ENCODE peak calls at places on chromosomes 2 and 18, in seven cellular contexts. Z, N, D, O, X, V and F are unnamed samples.

GRCh38 chr2:147224070-147224469 is 620.8 kb upstream of the ACVR2A start:
- DNase-seq in Z (no peak), N (no peak), D (no peak), O (peak), X (no peak), V (peak), F (no peak)

GRCh38 chr2:98893871-98894270 is 42.2 kb downstream of the CRACDL start:
- DNase-seq in Z (no peak), N (no peak), D (no peak), O (no peak), X (no peak), V (no peak), F (no peak)

GRCh38 chr2:205885492-205886099 is 200.4 kb downstream of the INO80D start:
- DNase-seq in Z (no peak), N (peak), D (peak), O (peak), X (peak), V (peak), F (peak)

GRCh38 chr2:228728961-228729360 is 542.1 kb downstream of the PID1 start:
- DNase-seq in Z (peak), N (no peak), D (peak), O (peak), X (peak), V (peak), F (no peak)

GRCh38 chr2:195498176-195498575 is 158.8 kb upstream of the SLC39A10 start:
- DNase-seq in Z (no peak), N (no peak), D (no peak), O (peak), X (no peak), V (peak), F (no peak)

GRCh38 chr18:9876867-9877654 is 8.7 kb upstream of the TXNDC2 start:
- DNase-seq in Z (peak), N (no peak), D (peak), O (peak), X (peak), V (peak), F (peak)

GRCh38 chr2:53188846-53189245 is 578.8 kb upstream of the CHAC2 start:
- DNase-seq in Z (no peak), N (no peak), D (no peak), O (no peak), X (no peak), V (no peak), F (no peak)

GRCh38 chr2:177335917-177336450 is 56.6 kb upstream of the AGPS start:
- DNase-seq in Z (no peak), N (no peak), D (no peak), O (no peak), X (no peak), V (peak), F (no peak)

GRCh38 chr2:1272835-1273234 is 140.4 kb upstream of the TPO start:
- DNase-seq in Z (no peak), N (no peak), D (no peak), O (no peak), X (no peak), V (no peak), F (no peak)

GRCh38 chr2:95278051-95278471 is 3.8 kb downstream of the PROM2 start:
- DNase-seq in Z (no peak), N (no peak), D (peak), O (peak), X (peak), V (peak), F (no peak)
- TF ChIP-seq CTCF in Z (no peak), N (no peak), D (no peak), O (no peak), X (no peak), V (no peak), F (no peak)

GRCh38 chr2:241142063-241142462 is 7.2 kb downstream of the PASK start:
- DNase-seq in Z (no peak), N (no peak), D (no peak), O (no peak), X (no peak), V (no peak), F (no peak)
- TF ChIP-seq CTCF in Z (no peak), N (no peak), D (no peak), O (no peak), X (no peak), V (no peak), F (no peak)

GRCh38 chr2:75600418-75601088 is 39.8 kb upstream of the EVA1A start:
- DNase-seq in Z (no peak), N (no peak), D (no peak), O (peak), X (no peak), V (peak), F (no peak)

GRCh38 chr2:75596784-75597183 is 36.0 kb upstream of the EVA1A start:
- DNase-seq in Z (no peak), N (no peak), D (peak), O (peak), X (peak), V (no peak), F (no peak)

GRCh38 chr2:75598572-75599155 is 37.9 kb upstream of the EVA1A start:
- DNase-seq in Z (no peak), N (no peak), D (no peak), O (peak), X (no peak), V (no peak), F (no peak)

GRCh38 chr2:75595541-75596395 is 35.0 kb upstream of the EVA1A start:
- DNase-seq in Z (peak), N (no peak), D (peak), O (no peak), X (peak), V (peak), F (no peak)

GRCh38 chr2:75597949-75598348 is 37.2 kb upstream of the EVA1A start:
- DNase-seq in Z (no peak), N (no peak), D (no peak), O (no peak), X (no peak), V (no peak), F (no peak)
- TF ChIP-seq CTCF in Z (no peak), N (no peak), D (peak), O (no peak), X (no peak), V (no peak), F (no peak)

DNA sequence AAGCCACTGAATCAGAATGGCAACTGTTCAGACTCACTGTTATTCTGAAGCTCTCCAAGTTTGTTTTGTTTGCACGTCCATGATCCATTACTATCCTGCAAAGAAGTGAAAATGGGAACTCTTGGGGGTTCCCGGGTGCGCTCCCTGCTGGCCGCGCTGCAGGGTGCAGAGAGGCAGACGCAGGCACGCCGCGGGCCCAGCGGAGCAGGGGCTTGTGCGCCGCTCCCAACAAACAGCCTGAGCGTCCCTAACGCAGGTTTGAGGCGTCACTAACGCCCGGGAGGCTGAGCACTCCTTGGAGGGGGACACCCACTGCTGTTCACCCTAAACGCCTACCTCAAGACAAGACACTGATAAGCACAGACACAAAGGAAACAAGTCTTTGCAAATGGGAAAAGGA is 14.3 kb upstream of the PIEZO2 start:
- DNase-seq in Z (no peak), N (no peak), D (no peak), O (no peak), X (peak), V (no peak), F (no peak)
- TF ChIP-seq CTCF in Z (no peak), N (no peak), D (peak), O (no peak), X (peak), V (no peak), F (no peak)

GRCh38 chr18:44841221-44841620 is 160.5 kb downstream of the SETBP1 start:
- DNase-seq in Z (no peak), N (no peak), D (no peak), O (peak), X (no peak), V (peak), F (no peak)
- TF ChIP-seq CTCF in Z (no peak), N (no peak), D (no peak), O (no peak), X (no peak), V (no peak), F (no peak)

GRCh38 chr2:105454801-105455485 is 56.1 kb upstream of the FHL2 start:
- DNase-seq in Z (peak), N (no peak), D (peak), O (peak), X (peak), V (peak), F (peak)
- TF ChIP-seq CTCF in Z (peak), N (no peak), D (peak), O (peak), X (peak), V (peak), F (peak)

DNA sequence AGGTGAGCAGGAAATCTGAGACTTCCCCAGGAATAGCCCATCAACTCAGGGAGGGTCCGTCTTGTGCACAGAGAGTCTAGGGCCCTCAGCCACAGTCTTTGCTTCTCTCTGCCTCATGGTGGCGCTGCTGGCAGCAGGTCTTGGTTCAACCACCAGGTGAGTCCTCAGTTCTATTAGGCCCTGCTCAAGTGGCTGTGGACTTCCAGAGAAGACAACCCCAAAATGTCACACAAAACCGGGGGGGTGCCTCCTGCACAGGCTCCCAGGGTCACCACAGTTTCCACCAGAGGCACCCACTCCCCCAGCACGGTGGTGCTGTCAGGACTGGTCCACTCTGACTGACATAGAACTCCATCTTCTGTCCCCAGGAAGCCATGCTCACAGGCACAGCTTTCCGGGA is 2.4 kb upstream of the CHRNG start:
- DNase-seq in Z (no peak), N (no peak), D (no peak), O (peak), X (no peak), V (no peak), F (no peak)
- TF ChIP-seq CTCF in Z (peak), N (no peak), D (peak), O (peak), X (peak), V (peak), F (peak)

GRCh38 chr2:8607591-8607990 is 74.3 kb upstream of the ID2 start:
- DNase-seq in Z (peak), N (no peak), D (peak), O (no peak), X (peak), V (peak), F (peak)
- TF ChIP-seq CTCF in Z (no peak), N (no peak), D (no peak), O (no peak), X (no peak), V (no peak), F (no peak)

GRCh38 chr2:217981084-217981730 is 21.6 kb downstream of the TNS1 start:
- DNase-seq in Z (no peak), N (peak), D (no peak), O (no peak), X (no peak), V (no peak), F (no peak)

GRCh38 chr2:217980036-217980435 is 22.8 kb downstream of the TNS1 start:
- DNase-seq in Z (no peak), N (no peak), D (peak), O (no peak), X (no peak), V (peak), F (no peak)

GRCh38 chr2:217978536-217979150 is 24.2 kb downstream of the TNS1 start:
- DNase-seq in Z (no peak), N (no peak), D (no peak), O (no peak), X (no peak), V (no peak), F (no peak)

GRCh38 chr2:217979151-217979811 is 23.5 kb downstream of the TNS1 start:
- DNase-seq in Z (no peak), N (peak), D (peak), O (no peak), X (peak), V (peak), F (no peak)

DNA sequence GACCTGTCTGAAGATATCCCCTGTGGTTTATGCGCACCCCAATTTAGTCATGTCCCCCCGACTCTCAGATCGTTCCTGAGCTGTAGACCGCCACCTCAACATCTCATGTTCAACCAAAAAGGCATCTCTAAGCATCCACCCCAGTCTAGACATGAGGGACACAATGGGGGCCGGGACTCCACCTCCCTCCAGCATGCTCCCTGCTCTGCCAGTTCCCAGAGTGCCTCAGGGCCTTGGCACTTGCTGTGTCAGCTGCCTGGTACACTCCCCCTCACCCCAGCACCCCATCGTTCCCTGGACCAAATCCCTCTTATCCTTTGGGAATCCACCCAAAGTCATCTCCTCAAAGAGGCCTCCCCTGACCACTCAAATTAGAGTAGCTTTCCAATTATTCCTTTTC is 22.2 kb downstream of the TNS1 start:
- DNase-seq in Z (no peak), N (peak), D (no peak), O (no peak), X (no peak), V (no peak), F (no peak)
- TF ChIP-seq CTCF in Z (no peak), N (no peak), D (no peak), O (no peak), X (no peak), V (no peak), F (no peak)

GRCh38 chr2:208406474-208407451 is at the start of gene PTH2R:
- DNase-seq in Z (no peak), N (peak), D (no peak), O (peak), X (no peak), V (peak), F (no peak)

DNA sequence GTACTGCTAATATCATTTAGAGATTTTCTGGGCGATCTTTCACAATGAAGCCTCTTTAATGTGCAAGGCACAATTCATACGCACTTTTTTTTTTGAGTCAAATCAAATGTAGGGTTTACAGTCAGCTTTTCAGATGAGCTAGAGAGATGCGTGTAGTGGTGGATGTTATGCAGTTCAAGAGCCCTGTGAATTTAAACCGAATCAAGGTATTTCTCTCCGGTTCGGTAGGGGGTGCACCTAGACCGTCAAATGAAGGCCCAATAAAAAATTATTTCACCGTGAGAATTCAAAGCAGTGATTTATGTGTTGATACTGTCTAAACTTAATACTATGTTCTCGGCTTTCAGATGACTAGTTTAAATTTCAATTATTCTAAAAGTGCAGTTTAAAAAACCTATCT is 1.1 kb downstream of the PTH2R start:
- DNase-seq in Z (no peak), N (peak), D (peak), O (peak), X (peak), V (peak), F (no peak)
- TF ChIP-seq CTCF in Z (peak), N (no peak), D (peak), O (peak), X (peak), V (peak), F (no peak)